ENCODE peak calls at places on chromosomes 3 and 15, in six cellular contexts. One of them, this sample, is unnamed. For H3K4me1, the result is how much of the 10 kb centered on the place peaks cover.

GRCh38 chr3:52552089-52552488 is 15.7 kb downstream of the UQCC5 start:
- DNase-seq in IMR-90: no peak
- DNase-seq in prostate gland: no peak
- DNase-seq in heart right ventricle: no peak
- DNase-seq in CD8-positive, alpha-beta memory T cell: no peak
- DNase-seq in K562: no peak
- DNase-seq in this sample: no peak

GRCh38 chr3:189942948-189943347 is 177.7 kb downstream of the P3H2 start:
- DNase-seq in prostate gland: no peak
- DNase-seq in K562: no peak
- DNase-seq in CD8-positive, alpha-beta memory T cell: no peak
- DNase-seq in heart right ventricle: no peak
- DNase-seq in IMR-90: no peak
- DNase-seq in this sample: no peak

GRCh38 chr3:185709241-185709955 is 115.4 kb downstream of the IGF2BP2 start:
- DNase-seq in prostate gland: no peak
- DNase-seq in K562: no peak
- DNase-seq in heart right ventricle: no peak
- DNase-seq in CD8-positive, alpha-beta memory T cell: no peak
- DNase-seq in IMR-90: no peak
- DNase-seq in this sample: no peak

GRCh38 chr3:63977893-63978292 is 45.4 kb downstream of the PSMD6 start:
- DNase-seq in CD8-positive, alpha-beta memory T cell: no peak
- DNase-seq in IMR-90: no peak
- DNase-seq in prostate gland: no peak
- DNase-seq in heart right ventricle: no peak
- DNase-seq in K562: no peak
- DNase-seq in this sample: no peak

GRCh38 chr3:14203521-14204079 is 25.0 kb downstream of the LSM3 start:
- DNase-seq in IMR-90: peak
- DNase-seq in K562: peak
- DNase-seq in heart right ventricle: peak
- DNase-seq in prostate gland: peak
- DNase-seq in CD8-positive, alpha-beta memory T cell: peak
- DNase-seq in this sample: peak

GRCh38 chr15:85044251-85044853 is 62.7 kb downstream of the PDE8A start:
- DNase-seq in CD8-positive, alpha-beta memory T cell: peak
- DNase-seq in K562: peak
- DNase-seq in prostate gland: peak
- DNase-seq in IMR-90: peak
- DNase-seq in heart right ventricle: peak
- DNase-seq in this sample: peak

GRCh38 chr3:107753494-107753893 is 230.7 kb downstream of the BBX start:
- DNase-seq in IMR-90: peak
- DNase-seq in prostate gland: peak
- DNase-seq in K562: peak
- DNase-seq in CD8-positive, alpha-beta memory T cell: no peak
- DNase-seq in heart right ventricle: no peak
- DNase-seq in this sample: peak

GRCh38 chr15:32718082-32718821 is 448 bp downstream of the GREM1 start:
- DNase-seq in heart right ventricle: no peak
- DNase-seq in K562: no peak
- DNase-seq in CD8-positive, alpha-beta memory T cell: no peak
- DNase-seq in IMR-90: no peak
- DNase-seq in prostate gland: no peak
- DNase-seq in this sample: no peak

GRCh38 chr15:67838789-67839332 is 984 bp downstream of the RNU6-1 start:
- DNase-seq in prostate gland: peak
- DNase-seq in heart right ventricle: no peak
- DNase-seq in K562: no peak
- DNase-seq in CD8-positive, alpha-beta memory T cell: no peak
- DNase-seq in IMR-90: no peak
- DNase-seq in this sample: no peak

GRCh38 chr15:67839929-67840746 is at the start of gene RNU6-1:
- DNase-seq in heart right ventricle: peak
- DNase-seq in CD8-positive, alpha-beta memory T cell: peak
- DNase-seq in IMR-90: peak
- DNase-seq in K562: peak
- DNase-seq in prostate gland: peak
- DNase-seq in this sample: peak

GRCh38 chr15:67836955-67837354 is 2.9 kb downstream of the RNU6-1 start:
- DNase-seq in heart right ventricle: no peak
- DNase-seq in prostate gland: no peak
- DNase-seq in IMR-90: no peak
- DNase-seq in K562: no peak
- DNase-seq in CD8-positive, alpha-beta memory T cell: no peak
- DNase-seq in this sample: no peak

GRCh38 chr15:67840747-67841634 is 1.1 kb upstream of the RNU6-1 start:
- DNase-seq in heart right ventricle: no peak
- DNase-seq in prostate gland: no peak
- DNase-seq in IMR-90: peak
- DNase-seq in CD8-positive, alpha-beta memory T cell: no peak
- DNase-seq in K562: no peak
- DNase-seq in this sample: peak

DNA sequence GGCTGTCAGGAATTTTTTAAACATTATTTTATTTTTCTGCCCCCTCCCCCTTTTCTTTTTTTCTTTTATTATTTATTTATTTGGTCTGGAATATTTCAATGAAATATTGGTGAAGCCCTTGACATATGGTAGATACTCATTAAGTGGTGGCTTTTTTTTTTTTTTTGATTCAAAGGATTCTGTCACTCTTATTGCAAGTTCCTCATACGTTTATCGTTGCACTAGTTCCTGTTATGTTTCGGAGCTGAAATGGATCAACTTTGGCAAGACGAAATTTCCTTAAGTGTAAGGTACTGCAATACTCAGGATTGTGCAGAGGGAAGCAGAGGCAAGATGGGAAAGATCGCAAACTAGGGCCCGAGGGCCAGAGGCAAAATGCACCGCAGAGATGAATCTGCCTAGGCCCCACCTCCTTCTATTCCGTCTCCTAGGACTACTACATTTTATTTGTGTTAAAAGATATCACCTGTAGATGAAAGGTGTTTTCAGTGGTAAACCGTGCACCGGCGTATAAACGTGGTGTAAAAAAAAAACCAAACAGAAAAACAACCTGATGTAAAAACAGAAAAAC is 402 bp downstream of the RNU6-1 start:
- DNase-seq in heart right ventricle: no peak
- DNase-seq in CD8-positive, alpha-beta memory T cell: no peak
- DNase-seq in IMR-90: peak
- DNase-seq in K562: peak
- DNase-seq in prostate gland: no peak
- DNase-seq in this sample: peak
- H3K4me1 ChIP-seq in heart right ventricle: under half
- H3K4me1 ChIP-seq in CD8-positive, alpha-beta memory T cell: under half
- H3K4me1 ChIP-seq in IMR-90: under half
- H3K4me1 ChIP-seq in K562: under half
- H3K4me1 ChIP-seq in prostate gland: under half
- H3K4me1 ChIP-seq in this sample: half or more

GRCh38 chr3:105791919-105792786 is 76.7 kb downstream of the CBLB start:
- DNase-seq in CD8-positive, alpha-beta memory T cell: no peak
- DNase-seq in IMR-90: peak
- DNase-seq in K562: no peak
- DNase-seq in prostate gland: no peak
- DNase-seq in heart right ventricle: peak
- DNase-seq in this sample: peak

GRCh38 chr3:105788548-105789036 is 80.2 kb downstream of the CBLB start:
- DNase-seq in K562: no peak
- DNase-seq in IMR-90: no peak
- DNase-seq in heart right ventricle: no peak
- DNase-seq in prostate gland: no peak
- DNase-seq in CD8-positive, alpha-beta memory T cell: no peak
- DNase-seq in this sample: no peak

GRCh38 chr3:105790534-105790933 is 78.3 kb downstream of the CBLB start:
- DNase-seq in IMR-90: no peak
- DNase-seq in CD8-positive, alpha-beta memory T cell: no peak
- DNase-seq in K562: no peak
- DNase-seq in heart right ventricle: no peak
- DNase-seq in prostate gland: no peak
- DNase-seq in this sample: no peak

GRCh38 chr3:105793040-105793439 is 75.8 kb downstream of the CBLB start:
- DNase-seq in heart right ventricle: no peak
- DNase-seq in prostate gland: no peak
- DNase-seq in K562: no peak
- DNase-seq in CD8-positive, alpha-beta memory T cell: no peak
- DNase-seq in IMR-90: no peak
- DNase-seq in this sample: no peak

GRCh38 chr3:105791134-105791533 is 77.7 kb downstream of the CBLB start:
- DNase-seq in IMR-90: peak
- DNase-seq in CD8-positive, alpha-beta memory T cell: no peak
- DNase-seq in K562: no peak
- DNase-seq in heart right ventricle: no peak
- DNase-seq in prostate gland: no peak
- DNase-seq in this sample: no peak
- H3K4me3 ChIP-seq in IMR-90: no peak
- H3K4me3 ChIP-seq in CD8-positive, alpha-beta memory T cell: no peak
- H3K4me3 ChIP-seq in K562: no peak
- H3K4me3 ChIP-seq in heart right ventricle: no peak
- H3K4me3 ChIP-seq in prostate gland: no peak
- H3K4me3 ChIP-seq in this sample: no peak

DNA sequence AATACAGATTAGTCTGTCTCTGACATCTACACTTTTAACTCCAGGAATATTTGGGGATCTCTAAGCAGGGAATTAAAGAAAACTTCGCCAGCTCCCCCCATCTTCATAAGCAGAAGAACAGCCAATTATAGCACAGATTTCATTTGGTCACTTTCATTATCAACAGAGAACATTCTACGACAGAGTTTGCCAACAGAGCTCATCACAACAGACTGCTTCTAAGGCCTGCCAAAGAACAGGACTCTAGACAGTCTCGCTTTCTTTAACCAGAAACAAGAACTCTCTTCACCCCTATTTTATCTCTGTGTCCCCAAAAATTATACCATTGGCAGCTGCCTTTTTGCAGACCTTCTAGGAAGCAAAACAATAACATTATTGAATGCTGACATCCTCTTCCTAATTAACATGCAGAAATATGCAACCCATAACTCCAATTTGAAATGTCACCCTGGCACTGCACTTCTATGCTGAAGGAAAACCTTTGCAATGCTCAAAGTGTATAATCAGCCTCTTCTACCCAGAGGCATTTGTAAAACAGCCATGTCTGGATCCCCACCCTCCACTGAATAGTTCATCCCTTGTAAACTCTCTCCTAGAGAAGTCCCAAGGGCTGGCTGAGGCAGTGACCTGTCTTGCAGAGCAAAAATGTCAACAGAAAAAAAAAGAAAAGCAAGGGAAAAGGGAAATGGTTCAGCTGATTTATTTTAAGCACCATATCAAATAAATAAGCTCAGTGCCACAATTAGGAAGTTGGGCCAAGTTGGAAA is 552.7 kb downstream of the MAGI1 start:
- DNase-seq in IMR-90: peak
- DNase-seq in heart right ventricle: no peak
- DNase-seq in CD8-positive, alpha-beta memory T cell: no peak
- DNase-seq in prostate gland: peak
- DNase-seq in K562: no peak
- DNase-seq in this sample: no peak
- H3K4me1 ChIP-seq in IMR-90: under half
- H3K4me1 ChIP-seq in heart right ventricle: half or more
- H3K4me1 ChIP-seq in CD8-positive, alpha-beta memory T cell: under half
- H3K4me1 ChIP-seq in prostate gland: under half
- H3K4me1 ChIP-seq in K562: under half
- H3K4me1 ChIP-seq in this sample: under half

GRCh38 chr15:70853270-70853854 is 595 bp downstream of the LARP6 start:
- DNase-seq in K562: no peak
- DNase-seq in CD8-positive, alpha-beta memory T cell: no peak
- DNase-seq in heart right ventricle: no peak
- DNase-seq in prostate gland: no peak
- DNase-seq in IMR-90: peak
- DNase-seq in this sample: no peak
- H3K4me3 ChIP-seq in K562: no peak
- H3K4me3 ChIP-seq in CD8-positive, alpha-beta memory T cell: no peak
- H3K4me3 ChIP-seq in heart right ventricle: peak
- H3K4me3 ChIP-seq in prostate gland: peak
- H3K4me3 ChIP-seq in IMR-90: peak
- H3K4me3 ChIP-seq in this sample: no peak

GRCh38 chr15:63505842-63506222 is 1.4 kb downstream of the USP3 start:
- DNase-seq in prostate gland: no peak
- DNase-seq in CD8-positive, alpha-beta memory T cell: no peak
- DNase-seq in heart right ventricle: no peak
- DNase-seq in IMR-90: no peak
- DNase-seq in K562: no peak
- DNase-seq in this sample: no peak

GRCh38 chr15:63509933-63510547 is 5.6 kb downstream of the USP3 start:
- DNase-seq in heart right ventricle: no peak
- DNase-seq in IMR-90: peak
- DNase-seq in K562: no peak
- DNase-seq in prostate gland: no peak
- DNase-seq in CD8-positive, alpha-beta memory T cell: no peak
- DNase-seq in this sample: no peak

GRCh38 chr15:63509056-63509696 is 4.8 kb downstream of the USP3 start:
- DNase-seq in CD8-positive, alpha-beta memory T cell: no peak
- DNase-seq in heart right ventricle: no peak
- DNase-seq in prostate gland: no peak
- DNase-seq in IMR-90: no peak
- DNase-seq in K562: no peak
- DNase-seq in this sample: no peak

GRCh38 chr15:63506537-63507035 is 2.2 kb downstream of the USP3 start:
- DNase-seq in prostate gland: peak
- DNase-seq in K562: no peak
- DNase-seq in IMR-90: no peak
- DNase-seq in CD8-positive, alpha-beta memory T cell: no peak
- DNase-seq in heart right ventricle: no peak
- DNase-seq in this sample: no peak

GRCh38 chr15:63507878-63508818 is 3.8 kb downstream of the USP3 start:
- DNase-seq in CD8-positive, alpha-beta memory T cell: no peak
- DNase-seq in prostate gland: no peak
- DNase-seq in K562: no peak
- DNase-seq in IMR-90: no peak
- DNase-seq in heart right ventricle: no peak
- DNase-seq in this sample: no peak
- H3K4me1 ChIP-seq in CD8-positive, alpha-beta memory T cell: half or more
- H3K4me1 ChIP-seq in prostate gland: under half
- H3K4me1 ChIP-seq in K562: under half
- H3K4me1 ChIP-seq in IMR-90: under half
- H3K4me1 ChIP-seq in heart right ventricle: half or more
- H3K4me1 ChIP-seq in this sample: under half

DNA sequence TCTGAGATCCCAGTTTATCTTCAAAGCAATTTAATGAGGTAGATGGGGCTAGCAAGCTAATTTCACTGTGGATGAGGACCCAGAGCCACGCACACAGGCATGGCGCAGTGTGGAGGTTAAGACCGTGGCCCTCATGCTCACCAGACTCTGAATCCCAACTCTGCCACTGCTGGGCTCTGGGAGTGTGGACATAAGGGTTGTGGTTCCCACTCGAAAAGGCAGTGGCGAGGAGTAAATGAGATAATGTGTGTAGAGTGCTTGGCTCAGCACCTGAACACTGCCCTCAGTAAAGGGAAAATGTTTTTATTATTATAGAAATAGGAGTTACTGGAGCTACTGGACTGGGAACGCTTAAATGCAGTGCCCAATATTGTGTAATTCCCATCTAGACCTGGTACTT is 243.5 kb upstream of the TPM1 start:
- DNase-seq in prostate gland: no peak
- DNase-seq in IMR-90: no peak
- DNase-seq in CD8-positive, alpha-beta memory T cell: no peak
- DNase-seq in heart right ventricle: no peak
- DNase-seq in K562: no peak
- DNase-seq in this sample: no peak
- H3K4me3 ChIP-seq in prostate gland: no peak
- H3K4me3 ChIP-seq in IMR-90: no peak
- H3K4me3 ChIP-seq in CD8-positive, alpha-beta memory T cell: no peak
- H3K4me3 ChIP-seq in heart right ventricle: no peak
- H3K4me3 ChIP-seq in K562: no peak
- H3K4me3 ChIP-seq in this sample: no peak

GRCh38 chr15:83057660-83058376 is 9.2 kb downstream of the BTBD1 start:
- DNase-seq in CD8-positive, alpha-beta memory T cell: no peak
- DNase-seq in heart right ventricle: peak
- DNase-seq in IMR-90: no peak
- DNase-seq in K562: no peak
- DNase-seq in prostate gland: no peak
- DNase-seq in this sample: no peak
- H3K4me1 ChIP-seq in CD8-positive, alpha-beta memory T cell: under half
- H3K4me1 ChIP-seq in heart right ventricle: half or more
- H3K4me1 ChIP-seq in IMR-90: under half
- H3K4me1 ChIP-seq in K562: under half
- H3K4me1 ChIP-seq in prostate gland: under half
- H3K4me1 ChIP-seq in this sample: under half